ENCODE peak calls at places on chromosome 16, in eight cellular contexts. G, O, W, M, C, K, H and B are unnamed samples. For H3K4me1, the result is how much of the 10 kb centered on the place peaks cover.

GRCh38 chr16:50747206-50747956 is 5.5 kb downstream of the CYLD start:
- DNase-seq in G (no peak), O (no peak), W (no peak), M (no peak), C (no peak), K (no peak), H (no peak), B (no peak)

GRCh38 chr16:58236231-58236690 is 38.4 kb upstream of the CSNK2A2 start:
- DNase-seq in G (peak), O (peak), W (peak), M (no peak), C (peak), K (peak), H (peak), B (no peak)

GRCh38 chr16:68539704-68540370 is 746 bp downstream of the ZFP90 start:
- DNase-seq in G (no peak), O (no peak), W (no peak), M (no peak), C (no peak), K (no peak), H (no peak), B (no peak)

GRCh38 chr16:77234611-77235010 is 35.4 kb downstream of the SYCE1L start:
- DNase-seq in G (no peak), O (no peak), W (no peak), M (no peak), C (no peak), K (no peak), H (no peak), B (no peak)

GRCh38 chr16:25859645-25860044 is 167.9 kb downstream of the HS3ST4 start:
- DNase-seq in G (no peak), O (no peak), W (no peak), M (no peak), C (no peak), K (no peak), H (no peak), B (no peak)

GRCh38 chr16:23863511-23864422 is 28.0 kb downstream of the PRKCB start:
- DNase-seq in G (no peak), O (no peak), W (no peak), M (no peak), C (no peak), K (no peak), H (no peak), B (no peak)

GRCh38 chr16:68825427-68825826 is 17.9 kb upstream of the TANGO6 start:
- DNase-seq in G (no peak), O (no peak), W (no peak), M (no peak), C (no peak), K (no peak), H (no peak), B (no peak)

GRCh38 chr16:66503030-66503429 is 46.9 kb downstream of the TK2 start:
- DNase-seq in G (peak), O (peak), W (no peak), M (no peak), C (no peak), K (peak), H (peak), B (peak)

GRCh38 chr16:68444058-68444657 is 4.2 kb downstream of the SMPD3 start:
- DNase-seq in G (no peak), O (no peak), W (no peak), M (no peak), C (no peak), K (no peak), H (peak), B (no peak)

GRCh38 chr16:27428035-27428785 is 26.2 kb downstream of the IL21R start:
- DNase-seq in G (no peak), O (no peak), W (no peak), M (no peak), C (no peak), K (no peak), H (no peak), B (no peak)

GRCh38 chr16:75653926-75654325 is 6.4 kb downstream of the TERF2IP start:
- DNase-seq in G (no peak), O (no peak), W (no peak), M (no peak), C (no peak), K (no peak), H (no peak), B (no peak)

GRCh38 chr16:22898874-22899348 is 84.9 kb downstream of the HS3ST2 start:
- DNase-seq in G (peak), O (peak), W (peak), M (no peak), C (peak), K (peak), H (peak), B (peak)

GRCh38 chr16:75377971-75378386 is 55.3 kb downstream of the CFDP1 start:
- DNase-seq in G (peak), O (no peak), W (no peak), M (no peak), C (no peak), K (no peak), H (no peak), B (no peak)

GRCh38 chr16:64362193-64362592 is 759.7 kb downstream of the CDH11 start:
- DNase-seq in G (no peak), O (no peak), W (no peak), M (no peak), C (no peak), K (no peak), H (no peak), B (no peak)

GRCh38 chr16:71214771-71215381 is 15.6 kb downstream of the HYDIN start:
- DNase-seq in G (no peak), O (no peak), W (no peak), M (no peak), C (no peak), K (no peak), H (no peak), B (no peak)

GRCh38 chr16:83906690-83907089 is 7.8 kb downstream of the MLYCD start:
- DNase-seq in G (no peak), O (no peak), W (no peak), M (no peak), C (no peak), K (no peak), H (no peak), B (no peak)

GRCh38 chr16:2427526-2427925 is 1.7 kb upstream of the CCNF start:
- DNase-seq in G (no peak), O (no peak), W (no peak), M (no peak), C (no peak), K (no peak), H (no peak), B (no peak)

GRCh38 chr16:12459401-12459791 is 344.3 kb downstream of the CPPED1 start:
- DNase-seq in G (no peak), O (peak), W (peak), M (no peak), C (peak), K (no peak), H (no peak), B (peak)

GRCh38 chr16:69123894-69124293 is 8.5 kb downstream of the CHTF8 start:
- DNase-seq in G (no peak), O (peak), W (no peak), M (no peak), C (no peak), K (no peak), H (peak), B (no peak)

GRCh38 chr16:22323173-22323997 is 26.2 kb downstream of the POLR3E start:
- DNase-seq in G (no peak), O (no peak), W (no peak), M (no peak), C (no peak), K (no peak), H (peak), B (no peak)

GRCh38 chr16:68921654-68922053 is 78.3 kb downstream of the TANGO6 start:
- DNase-seq in G (no peak), O (no peak), W (no peak), M (no peak), C (no peak), K (no peak), H (no peak), B (no peak)

GRCh38 chr16:55501549-55502322 is 7.1 kb upstream of the LPCAT2 start:
- DNase-seq in G (no peak), O (peak), W (no peak), M (no peak), C (no peak), K (no peak), H (no peak), B (no peak)

GRCh38 chr16:53958481-53958880 is 254.5 kb downstream of the FTO start:
- DNase-seq in G (no peak), O (no peak), W (no peak), M (no peak), C (no peak), K (no peak), H (no peak), B (no peak)

GRCh38 chr16:69853481-69853880 is 91.3 kb downstream of the WWP2 start:
- DNase-seq in G (no peak), O (no peak), W (no peak), M (no peak), C (no peak), K (no peak), H (no peak), B (no peak)

GRCh38 chr16:73040136-73040535 is 7.8 kb downstream of the ZFHX3 start:
- DNase-seq in G (no peak), O (peak), W (no peak), M (no peak), C (no peak), K (no peak), H (no peak), B (no peak)

GRCh38 chr16:83713597-83713996 is 94.2 kb upstream of the HSBP1 start:
- DNase-seq in G (no peak), O (no peak), W (no peak), M (no peak), C (peak), K (no peak), H (no peak), B (no peak)

GRCh38 chr16:54421220-54421619 is 134.6 kb upstream of the IRX3 start:
- DNase-seq in G (no peak), O (no peak), W (no peak), M (no peak), C (no peak), K (no peak), H (no peak), B (no peak)

GRCh38 chr16:86462334-86463084 is 47.8 kb upstream of the FOXF1 start:
- DNase-seq in G (no peak), O (no peak), W (no peak), M (no peak), C (no peak), K (no peak), H (no peak), B (no peak)

GRCh38 chr16:10744370-10745030 is 858 bp downstream of the NUBP1 start:
- DNase-seq in G (no peak), O (no peak), W (no peak), M (no peak), C (no peak), K (no peak), H (peak), B (peak)

GRCh38 chr16:67528222-67528869 is at the start of gene RIPOR1:
- DNase-seq in G (no peak), O (no peak), W (peak), M (no peak), C (peak), K (no peak), H (peak), B (no peak)

GRCh38 chr16:787261-787966 is 767 bp downstream of the RPUSD1 start:
- DNase-seq in G (no peak), O (no peak), W (no peak), M (no peak), C (peak), K (no peak), H (peak), B (no peak)
- H3K27ac ChIP-seq in G (peak), O (peak), W (peak), M (peak), C (peak), K (peak), H (no peak), B (peak)

DNA sequence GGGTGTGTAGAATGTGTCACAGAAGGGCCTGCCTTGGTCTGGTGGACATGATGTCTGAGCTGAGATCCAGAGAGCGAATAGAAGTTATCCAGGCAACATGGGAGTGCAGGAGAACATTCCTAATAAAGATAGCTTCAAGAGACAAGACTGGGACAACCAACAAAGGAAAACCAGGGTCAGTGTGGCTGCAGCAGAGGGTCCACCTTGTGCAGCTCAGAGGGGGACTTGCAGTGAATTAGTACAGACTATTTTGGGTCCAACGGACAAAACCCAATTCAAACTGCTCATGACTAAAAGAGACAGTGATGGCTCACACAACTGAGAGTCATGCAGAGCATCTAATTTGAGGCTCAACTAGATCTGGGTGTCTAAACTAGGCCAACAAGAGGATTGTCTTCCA is 192.1 kb downstream of the CBLN1 start:
- DNase-seq in G (no peak), O (no peak), W (no peak), M (no peak), C (no peak), K (no peak), H (no peak), B (no peak)
- H3K4me1 ChIP-seq in G (under half), O (under half), W (under half), M (under half), C (under half), K (under half), H (under half), B (under half)

GRCh38 chr16:3457434-3458252 is 14.2 kb downstream of the NAA60 start:
- DNase-seq in G (peak), O (peak), W (peak), M (peak), C (peak), K (peak), H (peak), B (peak)
- TF ChIP-seq CTCF in G (peak), O (peak), W (peak), M (peak), C (peak), K (peak), H (peak), B (peak)

DNA sequence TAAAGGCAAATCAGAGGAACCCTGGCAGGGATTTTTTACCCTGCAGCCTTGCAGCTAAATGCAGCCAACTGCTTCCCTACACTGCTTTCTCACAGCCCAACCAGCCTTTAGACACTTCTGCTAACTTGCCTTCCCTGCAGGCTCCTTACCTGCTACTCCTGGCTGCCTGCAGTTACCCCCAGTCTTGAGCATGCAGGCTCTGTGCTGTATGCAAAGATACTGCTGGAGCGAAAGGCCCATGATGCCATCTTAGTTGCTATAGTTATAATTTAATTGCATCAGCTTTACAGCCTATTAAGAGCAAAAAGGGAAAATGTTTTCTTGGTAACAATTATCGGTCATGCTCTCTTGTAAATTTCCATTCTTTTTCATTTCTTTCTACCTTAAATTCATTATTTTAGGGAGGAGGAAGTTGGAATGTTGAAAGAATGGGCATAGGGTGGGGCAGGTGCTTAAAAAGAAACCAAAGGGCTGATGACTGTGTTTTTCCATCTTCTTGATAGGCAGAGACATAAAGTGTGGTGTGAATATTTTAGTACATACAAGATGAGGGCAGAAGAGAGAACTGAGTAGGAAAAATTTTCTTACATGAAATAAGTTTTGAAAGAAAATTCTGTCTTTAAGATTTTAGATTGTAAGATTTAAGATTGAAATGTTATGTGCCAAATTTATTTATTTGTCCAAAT is 20.0 kb downstream of the NUP93 start:
- DNase-seq in G (no peak), O (no peak), W (no peak), M (no peak), C (no peak), K (no peak), H (no peak), B (no peak)
- H3K27ac ChIP-seq in G (no peak), O (peak), W (no peak), M (peak), C (no peak), K (peak), H (no peak), B (peak)

DNA sequence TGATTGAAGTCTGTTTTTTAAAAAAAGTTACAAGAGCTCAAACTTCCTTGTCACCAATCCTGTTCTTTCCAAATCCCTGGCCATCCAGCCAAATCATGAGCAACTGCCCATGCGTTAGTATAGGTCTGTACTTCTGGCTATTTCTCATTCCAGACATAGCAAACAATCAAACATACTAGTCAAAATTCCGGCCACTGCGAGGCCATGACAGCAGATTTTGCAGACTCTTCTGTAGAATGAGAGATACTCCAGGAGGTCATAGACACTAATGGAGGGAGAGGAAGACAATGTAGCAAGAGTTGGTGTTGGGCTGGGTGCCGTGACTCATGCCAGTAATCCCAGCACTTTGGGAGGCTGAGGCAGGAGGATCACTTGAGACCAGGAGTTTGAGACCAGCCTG is 50.9 kb downstream of the BCL7C start:
- DNase-seq in G (no peak), O (no peak), W (no peak), M (no peak), C (no peak), K (no peak), H (no peak), B (no peak)
- H3K4me1 ChIP-seq in G (under half), O (under half), W (under half), M (under half), C (under half), K (under half), H (under half), B (under half)

GRCh38 chr16:80899804-80900592 is 95.6 kb upstream of the CDYL2 start:
- DNase-seq in G (peak), O (peak), W (peak), M (no peak), C (peak), K (peak), H (peak), B (peak)
- TF ChIP-seq CTCF in G (no peak), O (no peak), W (no peak), M (no peak), C (no peak), K (no peak), H (no peak), B (no peak)

DNA sequence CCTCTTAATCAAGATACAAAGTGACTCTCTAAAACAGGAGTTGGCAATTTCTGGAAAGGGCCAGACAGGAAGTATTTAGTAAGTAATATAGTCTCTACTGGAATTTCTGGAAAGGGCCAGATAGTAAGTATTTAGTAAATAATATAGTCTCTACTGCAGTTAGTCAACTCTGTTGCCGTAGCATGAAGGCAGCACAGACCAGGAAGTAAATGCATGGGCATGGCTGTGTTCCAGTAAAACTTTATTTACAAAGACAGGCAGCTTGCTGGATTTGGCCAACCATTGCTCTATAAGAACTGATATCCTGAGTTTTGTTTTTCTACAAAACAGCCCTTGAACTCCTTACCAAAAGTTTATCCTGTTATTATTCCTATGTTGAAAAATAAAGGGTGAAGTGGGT is 16.9 kb downstream of the LDAF1 start:
- DNase-seq in G (peak), O (no peak), W (no peak), M (no peak), C (no peak), K (no peak), H (no peak), B (no peak)
- H3K27ac ChIP-seq in G (no peak), O (no peak), W (no peak), M (no peak), C (no peak), K (no peak), H (no peak), B (no peak)